ENCODE peak calls at places on chromosome 18, in four cellular contexts. One of them, this sample, is unnamed. For H3K36me3, the result is how much of the 10 kb centered on the place peaks cover.

GRCh38 chr18:26487437-26487836 is 60.9 kb downstream of the KCTD1 start:
- DNase-seq in GM06990: no peak
- DNase-seq in left ventricle myocardium inferior: no peak
- DNase-seq in CD8-positive, alpha-beta T cell: no peak
- DNase-seq in this sample: no peak

GRCh38 chr18:28040720-28041119 is 136.2 kb downstream of the CDH2 start:
- DNase-seq in GM06990: no peak
- DNase-seq in left ventricle myocardium inferior: no peak
- DNase-seq in CD8-positive, alpha-beta T cell: no peak
- DNase-seq in this sample: no peak

GRCh38 chr18:56248613-56249235 is 389.7 kb downstream of the TXNL1 start:
- DNase-seq in GM06990: peak
- DNase-seq in left ventricle myocardium inferior: no peak
- DNase-seq in CD8-positive, alpha-beta T cell: no peak
- DNase-seq in this sample: no peak

GRCh38 chr18:47936975-47937374 is 6.5 kb upstream of the SMAD2 start:
- DNase-seq in GM06990: no peak
- DNase-seq in left ventricle myocardium inferior: no peak
- DNase-seq in CD8-positive, alpha-beta T cell: no peak
- DNase-seq in this sample: no peak

GRCh38 chr18:38751897-38752296 is 1186.3 kb upstream of the CELF4 start:
- DNase-seq in GM06990: peak
- DNase-seq in left ventricle myocardium inferior: no peak
- DNase-seq in CD8-positive, alpha-beta T cell: no peak
- DNase-seq in this sample: no peak

GRCh38 chr18:25503567-25504081 is 151.7 kb upstream of the ZNF521 start:
- DNase-seq in GM06990: no peak
- DNase-seq in left ventricle myocardium inferior: peak
- DNase-seq in CD8-positive, alpha-beta T cell: no peak
- DNase-seq in this sample: peak

GRCh38 chr18:36601316-36601715 is 227.5 kb downstream of the TPGS2 start:
- DNase-seq in GM06990: no peak
- DNase-seq in left ventricle myocardium inferior: no peak
- DNase-seq in CD8-positive, alpha-beta T cell: no peak
- DNase-seq in this sample: no peak

GRCh38 chr18:23950644-23951043 is 63.9 kb upstream of the TTC39C start:
- DNase-seq in GM06990: no peak
- DNase-seq in left ventricle myocardium inferior: no peak
- DNase-seq in CD8-positive, alpha-beta T cell: no peak
- DNase-seq in this sample: no peak

GRCh38 chr18:6060149-6060548 is 164.8 kb upstream of the TMEM200C start:
- DNase-seq in GM06990: no peak
- DNase-seq in left ventricle myocardium inferior: no peak
- DNase-seq in CD8-positive, alpha-beta T cell: no peak
- DNase-seq in this sample: no peak

GRCh38 chr18:3983351-3983969 is 471.6 kb downstream of the DLGAP1 start:
- DNase-seq in GM06990: no peak
- DNase-seq in left ventricle myocardium inferior: no peak
- DNase-seq in CD8-positive, alpha-beta T cell: no peak
- DNase-seq in this sample: no peak

GRCh38 chr18:48756511-48757226 is 194.1 kb downstream of the SMAD7 start:
- DNase-seq in GM06990: no peak
- DNase-seq in left ventricle myocardium inferior: no peak
- DNase-seq in CD8-positive, alpha-beta T cell: no peak
- DNase-seq in this sample: no peak

GRCh38 chr18:73118121-73118816 is 250.5 kb upstream of the NETO1 start:
- DNase-seq in GM06990: no peak
- DNase-seq in left ventricle myocardium inferior: no peak
- DNase-seq in CD8-positive, alpha-beta T cell: no peak
- DNase-seq in this sample: no peak

GRCh38 chr18:57230861-57231260 is 84.0 kb downstream of the BOD1L2 start:
- DNase-seq in GM06990: no peak
- DNase-seq in left ventricle myocardium inferior: no peak
- DNase-seq in CD8-positive, alpha-beta T cell: no peak
- DNase-seq in this sample: no peak

GRCh38 chr18:57209697-57210096 is 62.8 kb downstream of the BOD1L2 start:
- DNase-seq in GM06990: peak
- DNase-seq in left ventricle myocardium inferior: no peak
- DNase-seq in CD8-positive, alpha-beta T cell: no peak
- DNase-seq in this sample: no peak

GRCh38 chr18:35041752-35042379 is 653 bp downstream of the MAPRE2 start:
- DNase-seq in GM06990: no peak
- DNase-seq in left ventricle myocardium inferior: no peak
- DNase-seq in CD8-positive, alpha-beta T cell: no peak
- DNase-seq in this sample: no peak

GRCh38 chr18:58221060-58221725 is 177.2 kb downstream of the NEDD4L start:
- DNase-seq in GM06990: no peak
- DNase-seq in left ventricle myocardium inferior: no peak
- DNase-seq in CD8-positive, alpha-beta T cell: no peak
- DNase-seq in this sample: no peak

GRCh38 chr18:70333757-70334156 is 44.9 kb downstream of the SOCS6 start:
- DNase-seq in GM06990: no peak
- DNase-seq in left ventricle myocardium inferior: no peak
- DNase-seq in CD8-positive, alpha-beta T cell: no peak
- DNase-seq in this sample: peak

GRCh38 chr18:79439201-79440023 is 43.7 kb downstream of the NFATC1 start:
- DNase-seq in GM06990: no peak
- DNase-seq in left ventricle myocardium inferior: no peak
- DNase-seq in CD8-positive, alpha-beta T cell: no peak
- DNase-seq in this sample: peak

GRCh38 chr18:11887305-11888262 is 20.5 kb downstream of the MPPE1 start:
- DNase-seq in GM06990: no peak
- DNase-seq in left ventricle myocardium inferior: no peak
- DNase-seq in CD8-positive, alpha-beta T cell: no peak
- DNase-seq in this sample: no peak
- H3K36me3 ChIP-seq in GM06990: under half
- H3K36me3 ChIP-seq in left ventricle myocardium inferior: half or more
- H3K36me3 ChIP-seq in CD8-positive, alpha-beta T cell: under half
- H3K36me3 ChIP-seq in this sample: half or more

GRCh38 chr18:59298871-59299270 is 19.6 kb downstream of the CPLX4 start:
- DNase-seq in GM06990: no peak
- DNase-seq in left ventricle myocardium inferior: no peak
- DNase-seq in CD8-positive, alpha-beta T cell: no peak
- DNase-seq in this sample: no peak
- H3K4me3 ChIP-seq in GM06990: no peak
- H3K4me3 ChIP-seq in left ventricle myocardium inferior: no peak
- H3K4me3 ChIP-seq in CD8-positive, alpha-beta T cell: no peak
- H3K4me3 ChIP-seq in this sample: no peak

GRCh38 chr18:2715990-2716389 is 60.5 kb downstream of the SMCHD1 start:
- DNase-seq in GM06990: no peak
- DNase-seq in left ventricle myocardium inferior: no peak
- DNase-seq in CD8-positive, alpha-beta T cell: no peak
- DNase-seq in this sample: no peak

GRCh38 chr18:2714140-2714539 is 58.6 kb downstream of the SMCHD1 start:
- DNase-seq in GM06990: no peak
- DNase-seq in left ventricle myocardium inferior: no peak
- DNase-seq in CD8-positive, alpha-beta T cell: no peak
- DNase-seq in this sample: no peak

GRCh38 chr18:2717407-2717806 is 61.9 kb downstream of the SMCHD1 start:
- DNase-seq in GM06990: no peak
- DNase-seq in left ventricle myocardium inferior: no peak
- DNase-seq in CD8-positive, alpha-beta T cell: no peak
- DNase-seq in this sample: no peak

GRCh38 chr18:2719040-2719439 is 63.5 kb downstream of the SMCHD1 start:
- DNase-seq in GM06990: no peak
- DNase-seq in left ventricle myocardium inferior: no peak
- DNase-seq in CD8-positive, alpha-beta T cell: no peak
- DNase-seq in this sample: no peak

DNA sequence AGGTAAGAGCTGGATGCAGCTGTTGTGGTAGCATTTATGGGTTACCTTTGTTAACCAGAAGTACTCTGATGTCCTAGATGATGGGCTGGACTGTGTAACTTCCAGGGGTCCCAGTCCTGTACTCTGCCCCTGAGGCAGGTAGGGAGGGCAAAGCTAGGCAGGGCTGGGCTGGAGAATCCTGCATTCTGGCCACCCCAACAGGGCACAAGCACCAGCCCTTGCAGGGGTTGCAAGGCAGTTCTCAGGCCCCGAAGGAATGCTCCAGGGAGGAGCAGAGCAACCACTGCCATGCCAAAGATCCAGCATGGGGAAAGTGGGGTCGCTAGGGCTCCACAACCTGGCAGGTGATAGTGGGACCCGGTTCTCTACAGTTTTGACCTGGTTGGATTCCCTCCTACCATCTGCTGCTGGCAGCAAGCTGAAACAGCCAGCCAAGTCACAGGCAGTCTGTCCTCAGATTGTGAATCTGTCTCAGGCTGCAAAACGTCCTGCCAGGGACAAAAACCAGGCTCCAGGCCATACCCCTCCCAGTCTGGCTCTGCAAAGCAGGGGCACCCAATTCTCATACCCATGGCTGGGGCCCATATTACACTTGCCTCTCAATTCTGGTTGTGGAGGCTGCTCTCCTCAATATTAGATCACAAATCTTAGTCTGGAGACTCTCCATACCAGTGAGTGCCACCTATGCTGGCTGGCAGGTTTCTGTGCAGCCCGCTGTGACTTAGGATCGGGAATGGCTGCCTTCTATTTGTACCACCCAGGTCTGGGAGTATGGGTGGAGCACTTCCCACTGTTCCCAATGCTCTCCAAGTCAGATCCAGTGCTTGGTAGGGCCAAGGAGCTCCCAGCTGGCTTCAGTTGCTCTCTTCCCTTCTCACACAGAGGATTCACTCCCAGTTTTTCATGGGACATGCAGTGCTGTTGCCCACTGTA is 61.1 kb downstream of the SMCHD1 start:
- DNase-seq in GM06990: no peak
- DNase-seq in left ventricle myocardium inferior: peak
- DNase-seq in CD8-positive, alpha-beta T cell: no peak
- DNase-seq in this sample: peak
- H3K36me3 ChIP-seq in GM06990: under half
- H3K36me3 ChIP-seq in left ventricle myocardium inferior: half or more
- H3K36me3 ChIP-seq in CD8-positive, alpha-beta T cell: under half
- H3K36me3 ChIP-seq in this sample: under half

DNA sequence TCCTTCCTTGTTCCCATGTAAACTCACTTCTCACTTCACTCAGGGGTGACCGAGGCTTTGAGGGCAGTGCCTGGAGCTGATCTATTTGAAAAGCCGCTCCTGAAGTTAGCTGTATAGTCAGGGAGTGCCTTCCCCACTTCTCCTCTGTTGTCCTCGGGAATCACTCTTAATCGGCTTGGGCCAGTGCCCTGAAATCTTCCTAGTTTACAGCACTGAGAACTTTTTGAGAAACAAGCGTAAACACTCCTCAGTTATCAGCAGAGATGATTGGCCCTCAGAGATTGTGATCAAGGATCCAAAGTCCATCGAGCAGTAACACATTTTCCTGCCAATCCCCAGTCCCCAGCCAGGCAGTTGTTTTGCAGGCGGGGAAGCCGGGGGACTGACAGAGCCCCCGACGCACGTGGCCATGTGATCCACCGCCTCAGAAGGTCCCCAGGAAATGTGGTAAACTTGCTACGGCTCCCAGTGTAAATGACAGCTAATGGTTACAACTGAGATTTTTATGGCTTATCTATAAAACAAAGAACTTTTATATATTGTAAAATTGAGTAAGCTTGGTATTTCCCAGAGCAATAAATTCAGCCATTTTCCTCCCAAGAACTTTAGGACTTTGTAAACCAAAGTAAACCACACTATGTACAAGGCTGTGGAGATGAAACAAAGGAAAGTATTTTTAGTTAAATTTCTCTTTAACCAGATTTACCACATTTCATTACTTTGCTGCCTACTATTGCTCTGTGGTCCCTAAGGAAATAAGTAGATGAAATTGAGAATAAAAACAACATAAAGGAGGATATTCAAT is 53.5 kb downstream of the C18orf63 start:
- DNase-seq in GM06990: no peak
- DNase-seq in left ventricle myocardium inferior: no peak
- DNase-seq in CD8-positive, alpha-beta T cell: no peak
- DNase-seq in this sample: no peak
- H3K4me3 ChIP-seq in GM06990: no peak
- H3K4me3 ChIP-seq in left ventricle myocardium inferior: no peak
- H3K4me3 ChIP-seq in CD8-positive, alpha-beta T cell: no peak
- H3K4me3 ChIP-seq in this sample: no peak